ENCODE peak calls at places on chromosome 7, in eight cellular contexts. Z is mesothelial cell of epicardium, X is Panc1, F is HFF-Myc, C is dorsolateral prefrontal cortex, E is glutamatergic neuron, L is spleen, A is GM10248. M is an unnamed sample.

GRCh38 chr7:69527706-69528105 is 70.6 kb upstream of the AUTS2 start:
- DNase-seq in Z (no peak), X (no peak), F (no peak), C (no peak), E (no peak), L (peak), A (no peak), M (no peak)

GRCh38 chr7:112279042-112279441 is 72.5 kb downstream of the ZNF277 start:
- DNase-seq in Z (no peak), X (no peak), F (no peak), C (no peak), E (no peak), L (no peak), A (no peak), M (no peak)

GRCh38 chr7:47712416-47712815 is 130.5 kb upstream of the TNS3 start:
- DNase-seq in Z (no peak), X (no peak), F (no peak), C (no peak), E (no peak), L (no peak), A (no peak), M (no peak)

GRCh38 chr7:137774793-137775201 is 72.0 kb downstream of the DGKI start:
- DNase-seq in Z (no peak), X (peak), F (no peak), C (no peak), E (no peak), L (no peak), A (no peak), M (peak)

GRCh38 chr7:5343893-5344292 is 61.1 kb downstream of the SLC29A4 start:
- DNase-seq in Z (no peak), X (no peak), F (no peak), C (no peak), E (no peak), L (no peak), A (no peak), M (no peak)

GRCh38 chr7:85719981-85720963 is 533.4 kb upstream of the SEMA3D start:
- DNase-seq in Z (no peak), X (peak), F (no peak), C (no peak), E (no peak), L (no peak), A (no peak), M (no peak)

GRCh38 chr7:5630670-5631069 is 150.8 kb downstream of the RNF216 start:
- DNase-seq in Z (no peak), X (no peak), F (no peak), C (no peak), E (no peak), L (peak), A (no peak), M (peak)

GRCh38 chr7:71343039-71343438 is 211.1 kb downstream of the GALNT17 start:
- DNase-seq in Z (no peak), X (no peak), F (no peak), C (no peak), E (no peak), L (no peak), A (no peak), M (no peak)

GRCh38 chr7:19117081-19117869 is at the start of gene TWIST1:
- DNase-seq in Z (peak), X (no peak), F (peak), C (no peak), E (peak), L (peak), A (peak), M (no peak)

DNA sequence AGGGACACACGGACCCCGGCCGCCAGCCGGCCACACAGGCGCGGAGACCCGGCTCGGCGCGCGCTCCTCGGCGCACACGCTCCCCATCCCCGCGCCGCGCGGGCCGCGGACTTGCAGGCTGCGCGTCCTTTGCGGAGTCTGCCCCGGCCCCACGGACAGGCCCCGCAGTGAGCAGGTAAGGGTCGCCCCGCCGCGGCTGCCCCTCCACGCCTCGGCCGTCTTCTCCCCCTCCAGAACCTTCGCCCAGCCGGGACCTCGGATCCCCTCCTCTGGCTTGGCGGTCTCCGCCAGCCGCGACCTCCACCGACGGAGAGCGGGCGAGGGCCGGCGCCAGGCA is 364 bp downstream of the ADCYAP1R1 start:
- DNase-seq in Z (no peak), X (no peak), F (no peak), C (no peak), E (peak), L (no peak), A (no peak), M (no peak)
- TF ChIP-seq CTCF in Z (no peak), X (no peak), F (no peak), C (no peak), E (no peak), L (no peak), A (no peak), M (no peak)

GRCh38 chr7:2065516-2065915 is 167.2 kb downstream of the MAD1L1 start:
- DNase-seq in Z (no peak), X (no peak), F (no peak), C (no peak), E (no peak), L (no peak), A (no peak), M (no peak)

GRCh38 chr7:2060701-2061100 is 172.0 kb downstream of the MAD1L1 start:
- DNase-seq in Z (no peak), X (no peak), F (no peak), C (no peak), E (no peak), L (no peak), A (no peak), M (no peak)

GRCh38 chr7:2066251-2066919 is 166.4 kb downstream of the MAD1L1 start:
- DNase-seq in Z (no peak), X (no peak), F (no peak), C (no peak), E (peak), L (peak), A (no peak), M (peak)

GRCh38 chr7:2062648-2063047 is 170.1 kb downstream of the MAD1L1 start:
- DNase-seq in Z (no peak), X (no peak), F (no peak), C (no peak), E (no peak), L (no peak), A (no peak), M (no peak)

GRCh38 chr7:2063562-2064360 is 169.0 kb downstream of the MAD1L1 start:
- DNase-seq in Z (no peak), X (no peak), F (no peak), C (peak), E (peak), L (no peak), A (no peak), M (no peak)
- TF ChIP-seq CTCF in Z (peak), X (no peak), F (peak), C (peak), E (peak), L (no peak), A (no peak), M (no peak)

GRCh38 chr7:139827042-139827441 is 2.0 kb upstream of the TBXAS1 start:
- DNase-seq in Z (no peak), X (no peak), F (no peak), C (no peak), E (no peak), L (no peak), A (no peak), M (peak)
- TF ChIP-seq CTCF in Z (no peak), X (peak), F (no peak), C (no peak), E (no peak), L (no peak), A (peak), M (no peak)

GRCh38 chr7:102897211-102897621 is 15.6 kb upstream of the LRRC17 start:
- DNase-seq in Z (no peak), X (no peak), F (no peak), C (no peak), E (no peak), L (no peak), A (no peak), M (no peak)

GRCh38 chr7:102897856-102898531 is 14.8 kb upstream of the LRRC17 start:
- DNase-seq in Z (no peak), X (no peak), F (no peak), C (no peak), E (no peak), L (no peak), A (no peak), M (no peak)

GRCh38 chr7:102895602-102896001 is 17.2 kb upstream of the LRRC17 start:
- DNase-seq in Z (no peak), X (no peak), F (no peak), C (no peak), E (no peak), L (no peak), A (no peak), M (no peak)

GRCh38 chr7:102896585-102896984 is 16.2 kb upstream of the LRRC17 start:
- DNase-seq in Z (no peak), X (no peak), F (no peak), C (no peak), E (no peak), L (no peak), A (no peak), M (no peak)

DNA sequence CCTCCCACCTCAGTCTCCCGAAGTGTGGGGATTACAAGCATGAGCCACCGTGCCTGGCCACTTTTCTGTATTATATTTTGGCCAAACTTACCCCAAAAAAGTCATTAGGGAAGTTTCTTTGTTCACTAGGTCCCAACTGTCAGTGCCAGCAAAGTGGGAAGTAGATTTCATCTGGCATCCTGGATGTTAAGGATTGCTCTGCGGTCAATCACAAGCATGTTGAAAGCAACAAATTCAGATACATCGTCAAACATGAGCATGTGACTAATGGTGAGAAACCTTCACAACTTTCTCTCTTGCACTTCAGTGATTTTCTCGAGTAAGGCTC is 14.3 kb upstream of the LRRC17 start:
- DNase-seq in Z (no peak), X (no peak), F (no peak), C (no peak), E (no peak), L (no peak), A (no peak), M (no peak)
- TF ChIP-seq CTCF in Z (no peak), X (no peak), F (no peak), C (no peak), E (no peak), L (no peak), A (no peak), M (no peak)

GRCh38 chr7:104275900-104276299 is 52.5 kb upstream of the LHFPL3 start:
- DNase-seq in Z (no peak), X (no peak), F (no peak), C (no peak), E (no peak), L (no peak), A (no peak), M (peak)

GRCh38 chr7:104267701-104268368 is 60.0 kb upstream of the ORC5 start:
- DNase-seq in Z (no peak), X (no peak), F (no peak), C (no peak), E (no peak), L (no peak), A (no peak), M (no peak)

GRCh38 chr7:104272767-104273384 is 55.5 kb upstream of the LHFPL3 start:
- DNase-seq in Z (no peak), X (no peak), F (peak), C (no peak), E (no peak), L (no peak), A (peak), M (peak)

DNA sequence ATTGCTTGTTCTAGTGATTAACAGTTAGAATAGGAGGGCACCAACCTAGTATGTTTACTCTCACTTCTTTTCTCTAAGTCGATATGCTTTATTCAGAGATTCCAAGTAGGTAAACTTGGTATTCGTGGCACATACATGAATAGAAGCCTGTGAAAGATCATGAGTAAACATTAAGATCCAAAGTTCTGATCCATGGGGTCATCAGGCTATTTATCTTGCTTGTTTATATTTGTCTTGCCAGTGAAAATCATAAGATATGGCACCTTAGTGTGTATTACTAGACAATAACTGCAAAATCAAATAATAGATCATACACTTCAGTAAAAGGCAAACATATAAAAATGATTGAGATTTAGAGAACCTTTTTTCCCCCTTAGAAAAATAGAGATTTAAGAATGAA is 56.5 kb upstream of the LHFPL3 start:
- DNase-seq in Z (no peak), X (no peak), F (no peak), C (no peak), E (no peak), L (no peak), A (no peak), M (no peak)
- TF ChIP-seq CTCF in Z (no peak), X (no peak), F (no peak), C (no peak), E (no peak), L (no peak), A (no peak), M (no peak)

DNA sequence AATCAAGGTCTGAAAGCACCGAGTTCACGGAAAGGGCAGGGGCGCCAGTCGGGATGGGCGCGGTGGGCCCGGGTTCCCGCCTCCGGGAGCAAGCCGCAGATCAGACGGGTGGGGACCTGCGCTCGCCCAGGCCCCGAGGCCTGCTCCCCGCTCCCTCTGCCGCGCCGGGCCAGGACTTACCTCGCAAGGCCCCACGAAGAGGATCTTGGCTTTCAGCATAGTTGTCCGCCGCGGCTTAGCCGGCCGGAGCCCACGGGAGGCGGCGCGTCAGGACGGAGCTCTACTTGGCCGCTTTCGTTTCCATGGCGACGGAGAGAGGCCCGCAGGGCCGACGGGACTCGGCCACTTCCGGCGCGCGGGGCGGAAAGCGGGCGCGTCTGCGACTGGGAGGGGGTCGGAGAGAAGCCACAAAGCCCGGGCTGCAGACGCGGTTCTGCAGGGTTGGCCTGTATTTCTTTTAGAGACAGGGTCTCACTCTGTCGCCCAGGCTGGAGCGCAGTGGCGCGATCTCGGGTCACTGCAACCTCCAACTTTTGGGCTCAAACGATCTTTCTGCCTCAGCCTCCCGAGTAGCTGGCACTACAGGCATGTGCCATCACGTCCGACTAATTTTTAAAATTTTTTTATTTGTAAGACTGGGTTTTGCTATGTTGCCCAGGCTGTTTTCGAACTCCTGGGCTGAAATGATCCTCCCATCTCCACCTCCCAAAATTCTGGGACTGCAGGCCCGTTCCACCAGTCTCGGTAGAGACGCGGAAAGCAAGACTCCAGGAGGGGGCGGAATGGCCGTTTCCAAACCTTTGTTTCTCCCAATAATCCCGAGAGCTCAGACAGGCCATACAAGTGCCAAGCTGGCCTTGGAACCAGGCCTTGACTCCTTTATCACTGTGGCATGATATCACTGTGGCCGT is at the start of gene IFT22:
- DNase-seq in Z (peak), X (peak), F (peak), C (peak), E (peak), L (peak), A (peak), M (peak)
- TF ChIP-seq CTCF in Z (no peak), X (no peak), F (peak), C (peak), E (no peak), L (no peak), A (peak), M (no peak)

DNA sequence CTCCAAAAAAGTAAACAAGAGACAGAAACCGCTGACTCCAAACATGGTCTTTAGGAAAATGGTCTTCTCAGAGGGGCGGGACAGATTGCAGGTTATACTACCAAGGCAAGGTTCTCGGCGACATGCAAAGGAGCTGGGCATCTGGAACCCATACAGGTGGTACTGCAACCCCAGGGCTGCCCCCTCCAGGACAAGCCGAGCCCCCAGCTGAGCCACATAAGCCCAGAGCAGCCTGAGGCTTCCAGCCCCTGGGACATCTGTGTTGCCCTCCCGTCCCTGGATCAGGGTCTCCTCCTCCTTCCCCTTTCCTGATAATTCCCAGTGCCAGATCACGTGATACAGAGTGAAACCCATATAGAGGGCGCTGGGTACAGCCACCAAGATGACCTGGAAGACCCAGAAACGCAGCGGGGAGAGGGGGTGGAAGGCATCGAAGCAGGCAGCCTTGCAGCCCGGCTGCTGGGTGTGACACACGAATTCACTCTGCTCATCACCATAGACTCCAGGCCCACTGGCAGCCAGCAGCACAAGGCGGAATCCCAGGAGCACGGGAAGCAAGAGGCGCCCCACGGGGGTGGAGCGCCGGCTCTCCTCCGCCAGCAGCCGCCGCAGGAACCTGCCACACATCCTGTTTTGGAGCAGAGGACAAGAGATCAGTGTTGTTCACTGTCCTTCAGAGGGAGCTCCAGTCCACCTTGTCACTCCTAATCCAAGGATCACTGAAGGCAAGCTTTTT is at the start of gene GJC3:
- DNase-seq in Z (peak), X (no peak), F (peak), C (peak), E (peak), L (peak), A (peak), M (peak)
- TF ChIP-seq CTCF in Z (no peak), X (peak), F (peak), C (peak), E (no peak), L (no peak), A (peak), M (peak)

GRCh38 chr7:51290702-51291290 is 25.8 kb downstream of the COBL start:
- DNase-seq in Z (no peak), X (no peak), F (no peak), C (no peak), E (no peak), L (no peak), A (no peak), M (no peak)
- TF ChIP-seq CTCF in Z (no peak), X (no peak), F (no peak), C (no peak), E (no peak), L (no peak), A (no peak), M (no peak)

DNA sequence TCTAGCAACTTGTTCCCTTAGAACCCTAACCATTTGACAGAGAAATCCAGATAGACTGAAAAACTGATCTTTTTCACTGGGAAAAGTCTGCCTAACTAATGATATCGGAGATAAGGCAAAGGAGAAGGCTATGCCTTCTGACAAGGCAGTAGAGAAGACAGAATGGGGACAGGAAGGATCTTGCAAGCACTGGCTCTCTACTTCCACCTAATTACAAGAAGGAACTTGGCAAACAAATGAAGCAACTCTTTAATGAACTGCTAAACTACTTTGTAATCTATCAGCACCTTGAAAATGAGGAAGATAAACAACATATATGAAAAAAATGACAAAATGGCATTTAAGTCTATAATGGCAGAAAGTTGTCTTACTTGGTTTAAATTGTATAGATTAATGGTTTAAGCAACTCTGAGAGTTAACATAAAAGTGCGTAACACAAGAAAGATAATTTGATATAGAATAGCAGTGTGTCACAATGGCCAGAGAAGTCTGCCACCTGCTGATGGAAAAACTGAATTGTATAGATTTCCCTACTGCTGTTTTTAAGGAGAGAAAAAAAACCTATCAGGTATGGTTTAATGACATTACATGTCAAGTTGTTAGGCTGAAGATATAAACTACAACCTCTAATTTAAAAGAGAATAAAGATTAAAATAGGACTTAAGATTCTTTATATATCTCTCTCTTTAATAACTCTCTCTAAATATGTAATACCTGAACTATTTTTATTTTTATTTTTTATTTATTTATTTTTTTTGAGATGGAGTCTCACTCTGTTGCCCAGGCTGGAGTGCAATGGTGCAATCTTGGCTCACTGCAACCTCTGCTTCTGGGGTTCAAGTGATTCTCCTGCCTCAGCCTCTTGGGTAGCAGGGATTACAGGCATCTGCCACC is 11.9 kb downstream of the NT5C3A start:
- DNase-seq in Z (no peak), X (no peak), F (peak), C (no peak), E (no peak), L (no peak), A (peak), M (peak)
- TF ChIP-seq CTCF in Z (peak), X (peak), F (peak), C (peak), E (peak), L (peak), A (peak), M (peak)

GRCh38 chr7:44261239-44261638 is 60.5 kb downstream of the YKT6 start:
- DNase-seq in Z (no peak), X (no peak), F (no peak), C (no peak), E (no peak), L (no peak), A (peak), M (peak)
- TF ChIP-seq CTCF in Z (no peak), X (no peak), F (no peak), C (no peak), E (no peak), L (no peak), A (peak), M (no peak)

M was measured in activated CD8-positive, alpha-beta T cell treated with anti-CD3 and anti-CD28 coated beads for 36 hours.